ENCODE peak calls at places on chromosome 9, in six cellular contexts. X is tibial nerve, K is left kidney, L is B cell, G is gastrocnemius medialis, J is GM12892. C is an unnamed sample.

GRCh38 chr9:38707885-38708640 is 11.9 kb downstream of the FAM240B start:
- DNase-seq in X (no peak), K (peak), G (no peak), J (no peak), L (no peak), C (peak)

GRCh38 chr9:127495884-127496555 is 44.7 kb downstream of the LRSAM1 start:
- DNase-seq in L (no peak), G (no peak), J (no peak), K (no peak), X (no peak), C (no peak)

GRCh38 chr9:37104183-37104889 is 16.0 kb upstream of the ZCCHC7 start:
- DNase-seq in X (no peak), G (no peak), K (no peak), L (no peak), J (no peak), C (no peak)

GRCh38 chr9:87766697-87767096 is 40.8 kb downstream of the CTSL start:
- DNase-seq in X (no peak), L (no peak), G (no peak), J (no peak), K (no peak), C (no peak)

GRCh38 chr9:133563286-133564213 is 29.0 kb downstream of the ADAMTSL2 start:
- DNase-seq in L (no peak), G (no peak), K (peak), J (no peak), X (no peak), C (no peak)

GRCh38 chr9:967851-968641 is 8.4 kb upstream of the DMRT3 start:
- DNase-seq in X (no peak), G (no peak), J (no peak), L (no peak), K (peak), C (no peak)

GRCh38 chr9:14525840-14526239 is 167.4 kb downstream of the ZDHHC21 start:
- DNase-seq in K (no peak), G (no peak), X (no peak), L (no peak), J (no peak), C (no peak)

GRCh38 chr9:133653638-133654037 is 17.5 kb downstream of the DBH start:
- DNase-seq in X (no peak), J (no peak), G (no peak), K (no peak), L (no peak), C (no peak)

GRCh38 chr9:130242270-130243014 is 23.1 kb upstream of the HMCN2 start:
- DNase-seq in L (no peak), J (no peak), G (no peak), X (no peak), K (no peak), C (no peak)

GRCh38 chr9:96232539-96233241 is 69.3 kb downstream of the HSD17B3 start:
- DNase-seq in X (peak), K (peak), L (no peak), G (peak), J (no peak), C (peak)

GRCh38 chr9:91119679-91120078 is 242.0 kb downstream of the AUH start:
- DNase-seq in J (no peak), L (no peak), G (no peak), X (no peak), K (no peak), C (no peak)

C was measured in GM20000.